ENCODE peak calls at places on chromosomes 7 and 10, in four cellular contexts. K, T, Z and O are unnamed samples.

GRCh38 chr10:115606081-115606480 is 512.9 kb downstream of the ATRNL1 start:
- DNase-seq in K (no peak), T (no peak), Z (no peak), O (no peak)

GRCh38 chr7:23205861-23206510 is 24.1 kb downstream of the NUP42 start:
- DNase-seq in K (no peak), T (no peak), Z (peak), O (no peak)

GRCh38 chr7:101557978-101558741 is 70.9 kb downstream of the MYL10 start:
- DNase-seq in K (no peak), T (no peak), Z (no peak), O (no peak)

GRCh38 chr7:100629117-100629711 is 12.1 kb downstream of the TFR2 start:
- DNase-seq in K (no peak), T (no peak), Z (no peak), O (no peak)

GRCh38 chr7:114548081-114548480 is 133.5 kb downstream of the FOXP2 start:
- DNase-seq in K (no peak), T (no peak), Z (no peak), O (no peak)

GRCh38 chr7:5425507-5426225 is 2.0 kb upstream of the TNRC18 start:
- DNase-seq in K (no peak), T (no peak), Z (no peak), O (no peak)

GRCh38 chr10:93272884-93273675 is 199.4 kb downstream of the CYP26A1 start:
- DNase-seq in K (no peak), T (no peak), Z (no peak), O (no peak)

GRCh38 chr10:83657487-83657886 is 481.8 kb upstream of the GHITM start:
- DNase-seq in K (no peak), T (no peak), Z (no peak), O (no peak)

GRCh38 chr10:118865998-118866778 is 111.4 kb upstream of the CACUL1 start:
- DNase-seq in K (no peak), T (no peak), Z (no peak), O (no peak)

GRCh38 chr10:133006806-133007205 is 64.4 kb upstream of the CFAP46 start:
- DNase-seq in K (no peak), T (no peak), Z (no peak), O (no peak)

GRCh38 chr7:277228-277627 is 12.7 kb upstream of the FOXL3 start:
- DNase-seq in K (no peak), T (no peak), Z (no peak), O (no peak)

GRCh38 chr10:99280472-99280871 is 44.8 kb upstream of the HPSE2 start:
- DNase-seq in K (no peak), T (no peak), Z (no peak), O (no peak)

GRCh38 chr7:132576723-132577089 is 436 bp upstream of the PLXNA4 start:
- DNase-seq in K (no peak), T (no peak), Z (no peak), O (no peak)